ENCODE peak calls at places on chromosome 22, in four cellular contexts. Z is HepG2, W is K562, V is GM12878. B is an unnamed sample.

GRCh38 chr22:25360411-25360810 is 141.0 kb downstream of the CRYBB2 start:
- DNase-seq in V (no peak), Z (no peak), W (no peak), B (no peak)

GRCh38 chr22:32896951-32897350 is 95.4 kb downstream of the TIMP3 start:
- DNase-seq in W (no peak), V (no peak), Z (no peak), B (no peak)

GRCh38 chr22:33022231-33022630 is 36.0 kb downstream of the SYN3 start:
- DNase-seq in Z (no peak), V (no peak), W (no peak), B (no peak)

GRCh38 chr22:31173386-31174145 is 13.6 kb downstream of the RNF185 start:
- DNase-seq in V (no peak), Z (no peak), W (no peak), B (peak)

GRCh38 chr22:23180893-23181762 is 819 bp downstream of the BCR start:
- DNase-seq in V (no peak), W (peak), Z (no peak), B (peak)

GRCh38 chr22:44711701-44712100 is 9.7 kb downstream of the PRR5 start:
- DNase-seq in Z (no peak), W (no peak), V (no peak), B (no peak)

GRCh38 chr22:19800761-19801244 is 40.2 kb downstream of the TBX1 start:
- DNase-seq in V (no peak), W (peak), Z (peak), B (no peak)

GRCh38 chr22:50264946-50265669 is 3.6 kb upstream of the MAPK12 start:
- DNase-seq in W (no peak), Z (no peak), V (no peak), B (no peak)

GRCh38 chr22:22943521-22944267 is 56.1 kb downstream of the IGLL5 start:
- DNase-seq in W (peak), V (no peak), Z (no peak), B (no peak)

GRCh38 chr22:49574205-49574604 is 253.5 kb downstream of the BRD1 start:
- DNase-seq in V (no peak), W (no peak), Z (no peak), B (no peak)

GRCh38 chr22:24506802-24507438 is 11.8 kb downstream of the UPB1 start:
- DNase-seq in V (no peak), W (no peak), Z (peak), B (peak)

GRCh38 chr22:37599161-37599560 is 9.5 kb upstream of the GGA1 start:
- DNase-seq in V (no peak), W (no peak), Z (no peak), B (no peak)

GRCh38 chr22:20153945-20154344 is 3.1 kb upstream of the CCDC188 start:
- DNase-seq in W (peak), Z (no peak), V (no peak), B (no peak)

GRCh38 chr22:31451709-31452571 is 37.7 kb downstream of the EIF4ENIF1 start:
- DNase-seq in V (peak), Z (peak), W (peak), B (peak)

GRCh38 chr22:30169002-30169401 is 77.6 kb downstream of the LIF start:
- DNase-seq in V (no peak), W (no peak), Z (no peak), B (no peak)

GRCh38 chr22:37827056-37827455 is 3.9 kb downstream of the GALR3 start:
- DNase-seq in V (no peak), Z (no peak), W (no peak), B (no peak)

GRCh38 chr22:23547818-23548500 is 32.1 kb downstream of the IGLL1 start:
- DNase-seq in V (no peak), W (no peak), Z (no peak), B (no peak)

GRCh38 chr22:20985720-20986119 is 3.6 kb downstream of the LZTR1 start:
- DNase-seq in V (no peak), W (no peak), Z (no peak), B (no peak)

GRCh38 chr22:40326905-40327735 is 19.2 kb upstream of the ADSL start:
- DNase-seq in V (no peak), W (no peak), Z (no peak), B (no peak)

GRCh38 chr22:30826670-30827355 is 132.1 kb downstream of the OSBP2 start:
- DNase-seq in V (no peak), W (no peak), Z (no peak), B (no peak)

GRCh38 chr22:26781062-26781461 is 123.7 kb downstream of the MIAT start:
- DNase-seq in Z (no peak), W (no peak), V (no peak), B (no peak)

GRCh38 chr22:40512426-40513136 is 123.9 kb downstream of the MRTFA start:
- DNase-seq in V (no peak), W (no peak), Z (peak), B (peak)

GRCh38 chr22:31046591-31047226 is 34.4 kb upstream of the SMTN start:
- DNase-seq in W (peak), V (no peak), Z (peak), B (no peak)

GRCh38 chr22:23220485-23221350 is 40.4 kb downstream of the BCR start:
- DNase-seq in W (peak), V (no peak), Z (no peak), B (no peak)

GRCh38 chr22:20211997-20212753 is 55.9 kb downstream of the RTN4R start:
- DNase-seq in V (no peak), W (peak), Z (no peak), B (no peak)

GRCh38 chr22:23789121-23789520 is 2.4 kb downstream of the SMARCB1 start:
- DNase-seq in W (no peak), Z (no peak), V (no peak), B (no peak)

GRCh38 chr22:20080776-20081654 is 974 bp downstream of the DGCR8 start:
- DNase-seq in Z (peak), W (peak), V (no peak), B (peak)

GRCh38 chr22:49487950-49488349 is 339.7 kb downstream of the BRD1 start:
- DNase-seq in W (no peak), Z (no peak), V (no peak), B (no peak)

GRCh38 chr22:43153916-43154315 is 2.6 kb downstream of the TSPO start:
- DNase-seq in V (no peak), W (no peak), Z (no peak), B (no peak)

DNA sequence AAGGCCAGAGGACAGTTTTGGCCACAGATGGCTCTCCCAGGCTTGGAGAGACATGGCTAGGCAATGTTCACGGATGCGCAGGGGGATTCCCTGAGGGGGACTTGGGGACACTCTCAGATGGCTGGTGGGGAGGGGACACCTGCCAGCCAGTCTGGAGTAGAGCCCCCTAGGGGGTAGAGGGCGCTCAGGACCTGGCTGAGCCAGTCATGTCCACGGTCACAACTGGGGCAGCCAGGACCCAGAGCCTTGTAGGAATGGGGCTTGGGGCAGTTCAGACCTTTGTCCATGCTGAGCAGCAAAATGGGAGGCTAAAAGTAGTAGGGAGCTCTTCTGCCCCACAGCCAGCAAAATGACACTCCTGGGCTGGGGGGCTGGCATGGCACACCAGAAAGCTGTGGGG is 1.7 kb downstream of the CSDC2 start:
- DNase-seq in Z (no peak), V (no peak), W (no peak), B (no peak)
- TF ChIP-seq SMC3 in Z (no peak), V (no peak), W (no peak), B (no peak)

DNA sequence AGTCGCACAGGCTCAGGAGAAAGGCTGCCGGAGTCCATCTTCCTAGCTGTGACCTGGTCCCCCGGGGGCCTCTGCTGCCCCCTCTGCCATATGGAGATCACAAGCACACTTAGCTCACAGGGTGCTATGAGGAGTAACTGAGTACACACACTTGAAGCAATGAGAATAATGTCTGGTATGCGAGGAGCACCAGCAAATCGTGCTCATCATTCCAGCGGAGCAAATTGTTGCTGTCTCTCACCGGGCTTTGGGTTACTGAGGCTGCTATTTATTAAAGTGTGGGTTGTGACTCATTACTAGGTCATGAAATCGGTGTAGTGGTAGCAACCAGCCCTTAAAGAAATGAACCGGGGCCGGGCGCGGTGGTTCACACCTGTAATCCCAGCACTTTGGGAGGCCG is 48.1 kb upstream of the EIF3D start:
- DNase-seq in Z (peak), W (no peak), V (no peak), B (peak)
- TF ChIP-seq POLR2AphosphoS2 in Z (no peak), W (no peak), V (no peak), B (no peak)

DNA sequence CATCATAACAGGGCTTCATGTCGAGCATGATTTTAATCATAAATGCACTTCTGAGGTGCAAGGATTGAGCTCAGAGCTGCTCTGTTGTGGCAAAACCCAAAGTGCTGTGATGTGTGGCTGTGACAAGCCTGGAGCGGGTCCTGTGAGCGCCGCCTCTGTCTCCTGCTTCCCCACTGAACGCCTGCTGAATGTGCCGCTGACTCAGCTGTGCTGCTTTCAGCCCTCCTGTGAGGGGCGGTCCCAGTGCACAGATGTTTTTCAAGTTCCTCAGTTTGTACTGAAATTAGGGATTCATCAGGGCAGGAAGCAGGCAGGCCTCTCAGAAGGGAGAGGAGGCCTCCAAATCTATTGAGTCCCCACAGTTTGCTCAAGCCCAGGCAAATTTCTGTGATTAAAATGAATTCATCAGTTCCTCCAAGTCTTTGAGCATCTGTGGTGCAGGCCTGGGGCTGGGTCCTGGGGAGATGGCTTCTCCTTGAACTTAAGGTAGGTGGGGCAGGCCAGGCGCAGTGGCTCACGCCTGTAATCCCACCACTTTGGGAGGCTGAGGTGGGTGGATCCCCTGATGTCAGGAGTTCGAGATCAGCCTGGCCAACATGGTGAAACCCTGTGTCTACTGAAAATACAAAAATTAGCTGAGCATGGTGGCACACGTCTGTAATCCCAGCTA is 2.9 kb upstream of the GTSE1 start:
- DNase-seq in V (no peak), W (no peak), Z (no peak), B (no peak)
- TF ChIP-seq SMC3 in V (no peak), W (no peak), Z (no peak), B (no peak)

GRCh38 chr22:29152381-29153138 is 53.1 kb upstream of the EMID1 start:
- DNase-seq in W (peak), V (no peak), Z (no peak), B (no peak)
- TF ChIP-seq POLR2AphosphoS2 in W (peak), V (no peak), Z (no peak), B (no peak)

GRCh38 chr22:27982106-27982505 is 63.0 kb upstream of the PITPNB start:
- DNase-seq in W (no peak), V (no peak), Z (no peak), B (no peak)

GRCh38 chr22:27978317-27978716 is 59.3 kb upstream of the PITPNB start:
- DNase-seq in W (no peak), Z (no peak), V (no peak), B (no peak)

GRCh38 chr22:27978875-27979274 is 59.8 kb upstream of the PITPNB start:
- DNase-seq in W (no peak), V (no peak), Z (no peak), B (no peak)

GRCh38 chr22:27982630-27983180 is 63.6 kb upstream of the PITPNB start:
- DNase-seq in V (no peak), Z (no peak), W (no peak), B (no peak)

GRCh38 chr22:27980424-27981148 is 61.5 kb upstream of the PITPNB start:
- DNase-seq in Z (no peak), W (no peak), V (no peak), B (no peak)
- TF ChIP-seq SMC3 in Z (no peak), W (no peak), V (no peak), B (no peak)

GRCh38 chr22:17086750-17087149 is 1.9 kb downstream of the IL17RA start:
- DNase-seq in W (no peak), Z (no peak), V (no peak), B (no peak)

GRCh38 chr22:17084554-17085276 is at the start of gene IL17RA:
- DNase-seq in W (peak), V (peak), Z (peak), B (peak)

GRCh38 chr22:17086301-17086700 is 1.5 kb downstream of the IL17RA start:
- DNase-seq in V (no peak), W (no peak), Z (no peak), B (no peak)

GRCh38 chr22:17085277-17086091 is 684 bp downstream of the IL17RA start:
- DNase-seq in Z (no peak), V (no peak), W (no peak), B (no peak)

GRCh38 chr22:17087176-17088131 is 2.7 kb downstream of the IL17RA start:
- DNase-seq in W (no peak), V (peak), Z (no peak), B (no peak)
- TF ChIP-seq POLR2AphosphoS2 in W (no peak), V (no peak), Z (no peak), B (no peak)

GRCh38 chr22:38944653-38945052 is 12.8 kb upstream of the APOBEC3A start:
- DNase-seq in V (no peak), W (no peak), Z (no peak), B (no peak)
- TF ChIP-seq SMC3 in V (no peak), W (no peak), Z (no peak), B (no peak)

GRCh38 chr22:35367331-35367886 is 13.5 kb upstream of the HMOX1 start:
- DNase-seq in V (peak), W (no peak), Z (no peak), B (no peak)
- TF ChIP-seq POLR2AphosphoS2 in V (no peak), W (no peak), Z (no peak), B (no peak)

B was measured in A549.